ENCODE peak calls at places on chromosomes 5 and 9, in seven cellular contexts. R is A673; H is CD4-positive, alpha-beta memory T cell; L is ascending aorta; A is SK-N-SH; V is pancreas; I is effector memory CD4-positive, alpha-beta T cell. U is an unnamed sample.

GRCh38 chr5:173923236-173924104 is 35.3 kb downstream of the CPEB4 start:
- DNase-seq in R (no peak), H (no peak), L (no peak), I (no peak), A (no peak), V (no peak), U (no peak)

GRCh38 chr9:134476256-134476941 is 150.1 kb downstream of the RXRA start:
- DNase-seq in I (no peak), V (no peak), R (no peak), A (no peak), H (no peak), L (no peak), U (no peak)

GRCh38 chr9:32709871-32710270 is 73.5 kb upstream of the TMEM215 start:
- DNase-seq in A (no peak), R (no peak), L (no peak), H (no peak), I (no peak), V (no peak), U (no peak)

GRCh38 chr5:181173420-181174342 is 26.3 kb downstream of the OR2V2 start:
- DNase-seq in H (peak; percentile 57), R (peak; percentile 56), V (no peak), I (no peak), A (peak; percentile 59), L (no peak), U (peak; percentile 81)

GRCh38 chr5:118956727-118957126 is 31.6 kb downstream of the DTWD2 start:
- DNase-seq in R (peak; percentile 51), L (no peak), A (peak; percentile 34), I (no peak), H (no peak), V (no peak), U (no peak)

GRCh38 chr5:36713541-36713940 is 107.1 kb downstream of the SLC1A3 start:
- DNase-seq in I (no peak), V (no peak), L (no peak), H (no peak), A (no peak), R (no peak), U (no peak)

GRCh38 chr5:56566374-56567249 is 248.7 kb upstream of the MAP3K1 start:
- DNase-seq in I (no peak), V (no peak), A (no peak), H (no peak), L (no peak), R (no peak), U (no peak)

GRCh38 chr5:127838661-127839060 is 135.5 kb downstream of the CCDC192 start:
- DNase-seq in I (no peak), L (no peak), R (no peak), A (no peak), V (no peak), H (no peak), U (peak; percentile 6)

GRCh38 chr5:58886315-58887207 is 303.7 kb downstream of the RAB3C start:
- DNase-seq in H (peak; percentile 53), A (peak; percentile 72), I (peak; percentile 18), R (peak; percentile 70), L (peak; percentile 82), V (peak; percentile 32), U (peak; percentile 77)

GRCh38 chr9:124776952-124777645 is at the start of gene OLFML2A:
- DNase-seq in R (peak; percentile 66), V (peak; percentile 30), H (no peak), L (no peak), I (no peak), A (peak; percentile 86), U (peak; percentile 91)

GRCh38 chr5:98296426-98296825 is 477.0 kb upstream of the RGMB start:
- DNase-seq in A (no peak), I (no peak), L (no peak), H (no peak), V (no peak), R (no peak), U (no peak)

GRCh38 chr5:112626079-112626478 is 111.6 kb upstream of the APC start:
- DNase-seq in V (no peak), A (no peak), H (no peak), L (no peak), I (no peak), R (no peak), U (no peak)

DNA sequence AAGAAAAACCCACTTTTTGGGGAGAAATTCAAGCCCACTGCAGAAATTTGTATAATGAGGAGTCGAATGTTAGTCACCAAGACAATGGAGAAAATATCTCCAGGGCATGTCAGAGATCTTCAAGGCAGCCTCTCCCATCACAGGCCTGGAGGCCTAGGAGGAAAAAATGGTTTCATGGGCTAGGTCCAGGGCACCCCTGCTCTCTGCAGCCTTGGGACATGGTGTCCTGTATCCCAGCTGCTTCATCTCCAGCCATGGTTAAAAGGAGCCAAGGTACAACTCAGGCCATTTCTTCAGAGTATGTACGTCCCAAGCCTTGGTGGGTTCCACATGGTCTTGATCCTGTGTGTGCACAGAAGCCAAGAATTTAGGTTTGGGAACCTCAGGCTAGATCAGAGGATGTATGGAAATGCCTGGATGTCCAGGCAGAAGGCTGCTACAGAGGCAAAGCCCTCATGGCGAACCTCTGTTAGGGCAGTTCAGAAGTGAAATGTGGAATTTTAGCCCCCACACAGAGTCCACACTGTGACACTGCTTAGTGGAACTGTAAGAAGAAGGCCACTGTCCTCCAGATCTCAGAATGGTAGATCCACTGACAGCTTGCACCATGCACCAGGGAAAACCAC is 561.4 kb downstream of the ISL1 start:
- DNase-seq in H (no peak), V (no peak), A (no peak), I (no peak), L (no peak), R (no peak), U (no peak)
- H3K4me3 ChIP-seq in H (no peak overlapping the region), V (no peak overlapping the region), A (no peak overlapping the region), I (no peak overlapping the region), L (no peak overlapping the region), R (no peak overlapping the region), U (no peak overlapping the region)

DNA sequence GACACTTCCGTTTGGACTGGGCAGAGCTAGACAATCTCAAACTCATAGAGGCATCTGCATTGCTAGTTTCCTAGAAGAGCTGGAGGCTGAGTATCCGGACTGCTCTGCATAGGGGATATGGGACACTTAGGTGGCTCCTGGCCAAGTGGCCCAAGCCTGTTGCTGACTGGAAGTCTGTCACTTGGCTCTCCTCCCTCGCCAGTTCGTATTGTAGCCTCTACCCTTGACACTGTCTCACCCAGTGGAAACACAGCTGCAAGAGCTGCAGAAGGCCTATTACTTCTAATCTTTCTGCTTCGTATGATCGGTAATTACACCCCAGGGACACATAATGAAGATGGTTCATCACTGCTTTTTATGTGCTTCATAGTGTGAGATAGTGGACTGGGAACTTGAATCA is 34.7 kb downstream of the ITGA1 start:
- DNase-seq in I (no peak), V (peak; percentile 14), R (peak; percentile 76), L (peak; percentile 75), H (no peak), A (no peak), U (no peak)
- H3K36me3 ChIP-seq in I (no peaks in the 10 kb centered on the region), V (no peaks in the 10 kb centered on the region), R (no peaks in the 10 kb centered on the region), L (no peaks in the 10 kb centered on the region), H (no peaks in the 10 kb centered on the region), A (no peaks in the 10 kb centered on the region), U (no peaks in the 10 kb centered on the region)

DNA sequence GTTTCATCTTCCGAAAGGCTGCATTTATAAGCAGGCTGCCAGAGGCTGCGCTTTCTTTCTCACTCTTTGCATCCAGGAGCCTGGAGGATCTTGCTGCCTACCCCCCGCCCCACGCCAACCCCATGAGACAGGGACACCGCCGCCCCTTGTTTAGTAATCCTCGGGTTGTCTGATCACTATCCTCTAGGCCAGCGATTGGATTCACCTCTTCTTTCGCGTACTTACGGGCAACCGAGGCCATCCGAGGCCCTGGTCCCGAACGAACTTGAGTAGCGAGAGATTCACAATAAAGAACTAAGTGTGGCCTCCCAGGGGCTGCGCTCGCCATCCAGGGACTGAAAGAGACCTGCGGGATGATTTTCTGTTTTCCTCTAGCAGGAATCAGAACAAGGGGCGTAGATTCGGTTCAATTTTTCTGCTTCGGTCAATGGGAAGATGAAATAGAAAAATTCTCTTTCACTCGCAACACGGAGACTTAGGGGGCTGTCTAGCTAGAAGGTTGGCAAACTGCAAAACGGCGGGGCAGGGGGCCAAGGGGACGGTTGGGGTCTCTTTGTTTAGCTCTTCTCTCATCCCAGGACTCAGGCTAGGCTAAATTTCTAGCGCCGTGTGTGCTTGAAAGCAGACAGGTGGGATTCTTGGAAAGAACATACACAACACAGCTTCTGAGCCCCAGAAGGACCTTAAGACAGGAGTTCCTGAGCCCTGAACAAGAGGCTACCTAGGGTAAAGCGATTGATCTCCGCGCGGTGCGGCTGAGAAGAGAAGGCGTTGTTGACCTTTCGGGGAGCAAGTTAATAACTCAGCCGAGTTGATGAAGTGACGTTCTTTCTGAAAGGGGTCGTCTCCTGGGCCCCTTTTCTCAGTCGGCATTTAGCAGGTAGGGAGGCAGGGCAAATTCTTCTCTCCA is 5.8 kb upstream of the ISL1 start:
- DNase-seq in L (no peak), R (no peak), A (peak; percentile 21), I (no peak), H (no peak), V (no peak), U (no peak)
- H3K27me3 ChIP-seq in L (no peaks in the 10 kb centered on the region), R (no peaks in the 10 kb centered on the region), A (no peaks in the 10 kb centered on the region), I (peaks cover 18% of the 10 kb centered on the region), H (peaks cover 23% of the 10 kb centered on the region), V (peaks cover 4% of the 10 kb centered on the region), U (peaks cover 83% of the 10 kb centered on the region)

GRCh38 chr5:51846015-51846414 is 462.8 kb downstream of the ISL1 start:
- DNase-seq in R (no peak), L (no peak), H (no peak), A (no peak), V (no peak), I (no peak), U (no peak)
- H3K4me3 ChIP-seq in R (no peak overlapping the region), L (no peak overlapping the region), H (no peak overlapping the region), A (no peak overlapping the region), V (no peak overlapping the region), I (no peak overlapping the region), U (no peak overlapping the region)

GRCh38 chr9:136422876-136423275 is 12.4 kb downstream of the PMPCA start:
- DNase-seq in I (no peak), R (no peak), V (no peak), A (no peak), L (no peak), H (no peak), U (no peak)

GRCh38 chr9:136423432-136424146 is 13.1 kb downstream of the PMPCA start:
- DNase-seq in V (no peak), I (no peak), A (no peak), H (no peak), L (no peak), R (no peak), U (no peak)

GRCh38 chr9:136421791-136422190 is 11.3 kb downstream of the PMPCA start:
- DNase-seq in H (no peak), L (no peak), A (no peak), I (no peak), V (no peak), R (no peak), U (no peak)

GRCh38 chr9:136426787-136427186 is 12.9 kb downstream of the INPP5E start:
- DNase-seq in V (no peak), A (no peak), L (no peak), R (peak; percentile 77), H (no peak), I (no peak), U (no peak)

DNA sequence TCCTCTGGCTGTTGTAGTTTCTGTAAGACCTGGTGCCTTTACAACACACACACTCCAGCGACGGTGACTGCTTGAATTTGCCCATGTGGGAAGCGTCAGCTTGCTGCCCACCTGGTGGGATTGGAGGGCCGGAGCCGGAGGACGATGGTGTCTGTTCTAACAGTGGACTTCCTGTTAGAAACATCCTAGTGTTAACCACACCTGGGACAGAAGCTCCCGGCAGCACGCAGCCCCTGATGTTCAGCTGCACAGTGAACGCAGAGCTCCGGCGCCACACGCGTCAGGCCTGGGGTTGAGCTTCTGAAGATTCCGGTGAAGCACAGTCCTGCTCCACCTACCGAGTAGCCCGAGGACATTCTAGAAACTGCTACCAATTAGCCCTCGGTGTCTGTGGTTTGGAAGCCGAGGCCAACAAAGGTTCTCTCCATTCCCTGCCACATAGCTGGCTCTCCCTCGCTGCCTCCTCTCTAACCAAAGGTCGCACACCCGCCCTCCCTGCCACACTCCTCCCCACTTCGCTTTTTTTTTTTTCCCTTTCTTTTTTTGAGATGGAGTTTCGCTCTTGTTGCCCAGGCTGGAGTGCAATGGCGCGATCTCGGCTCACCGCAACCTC is 14.4 kb downstream of the PMPCA start:
- DNase-seq in H (no peak), A (no peak), R (no peak), I (no peak), L (no peak), V (no peak), U (no peak)
- H3K36me3 ChIP-seq in H (peaks cover 30% of the 10 kb centered on the region), A (peaks cover 16% of the 10 kb centered on the region), R (peaks cover 49% of the 10 kb centered on the region), I (peaks cover 53% of the 10 kb centered on the region), L (peaks cover 58% of the 10 kb centered on the region), V (peaks cover 28% of the 10 kb centered on the region), U (peaks cover 21% of the 10 kb centered on the region)